ENCODE peak calls at places on chromosomes 12 and 14, in nine cellular contexts. Z, O, U, S, P, V, E, J and R are unnamed samples.

GRCh38 chr12:89244536-89244935 is 107.8 kb downstream of the DUSP6 start:
- DNase-seq in Z (no peak), O (peak; percentile 22), U (peak; percentile 45), S (no peak), P (no peak), V (no peak), E (no peak), J (no peak), R (no peak)

GRCh38 chr14:60722163-60722835 is 1.9 kb downstream of the SIX4 start:
- DNase-seq in Z (no peak), O (peak; percentile 23), U (peak; percentile 58), S (peak; percentile 36), P (no peak), V (no peak), E (no peak), J (peak; percentile 69), R (no peak)

GRCh38 chr12:110002691-110003515 is 3.7 kb downstream of the ANKRD13A start:
- DNase-seq in Z (no peak), O (no peak), U (no peak), S (no peak), P (no peak), V (no peak), E (no peak), J (no peak), R (no peak)

GRCh38 chr14:104929268-104930230 is 4.9 kb downstream of the PLD4 start:
- DNase-seq in Z (no peak), O (no peak), U (no peak), S (no peak), P (no peak), V (no peak), E (no peak), J (no peak), R (no peak)

GRCh38 chr12:54795664-54796063 is 58.7 kb upstream of the MUCL1 start:
- DNase-seq in Z (no peak), O (no peak), U (no peak), S (no peak), P (no peak), V (no peak), E (no peak), J (no peak), R (no peak)

GRCh38 chr12:5509557-5509956 is 77.6 kb downstream of the NTF3 start:
- DNase-seq in Z (no peak), O (no peak), U (no peak), S (no peak), P (no peak), V (no peak), E (no peak), J (no peak), R (no peak)

GRCh38 chr12:47752552-47752951 is 6.1 kb downstream of the RAPGEF3 start:
- DNase-seq in Z (no peak), O (no peak), U (no peak), S (no peak), P (peak; percentile 89), V (no peak), E (no peak), J (no peak), R (no peak)

GRCh38 chr12:27424631-27425230 is 21.8 kb upstream of the SMCO2 start:
- DNase-seq in Z (no peak), O (peak; percentile 42), U (peak; percentile 41), S (peak; percentile 25), P (no peak), V (no peak), E (peak; percentile 21), J (no peak), R (peak; percentile 26)

GRCh38 chr12:2336409-2336829 is 283.6 kb downstream of the CACNA1C start:
- DNase-seq in Z (no peak), O (peak; percentile 93), U (no peak), S (no peak), P (peak; percentile 28), V (no peak), E (no peak), J (no peak), R (peak; percentile 90)

GRCh38 chr12:97960225-97960624 is 497.6 kb downstream of the RMST start:
- DNase-seq in Z (no peak), O (no peak), U (no peak), S (no peak), P (no peak), V (no peak), E (no peak), J (no peak), R (no peak)

GRCh38 chr12:131054345-131055092 is 100.8 kb downstream of the ADGRD1 start:
- DNase-seq in Z (peak; percentile 43), O (no peak), U (no peak), S (no peak), P (no peak), V (no peak), E (no peak), J (peak; percentile 31), R (no peak)

GRCh38 chr14:66268802-66269334 is 217.3 kb upstream of the CCDC196 start:
- DNase-seq in Z (no peak), O (no peak), U (no peak), S (no peak), P (no peak), V (no peak), E (no peak), J (no peak), R (no peak)

GRCh38 chr12:48024735-48025134 is 20.5 kb upstream of the COL2A1 start:
- DNase-seq in Z (no peak), O (no peak), U (no peak), S (no peak), P (no peak), V (no peak), E (no peak), J (no peak), R (no peak)

GRCh38 chr12:79618848-79619404 is 71.8 kb downstream of the PAWR start:
- DNase-seq in Z (no peak), O (no peak), U (no peak), S (no peak), P (peak; percentile 42), V (no peak), E (no peak), J (no peak), R (no peak)

GRCh38 chr14:57611555-57612075 is 118.0 kb upstream of the CCDC198 start:
- DNase-seq in Z (no peak), O (no peak), U (no peak), S (no peak), P (no peak), V (no peak), E (no peak), J (no peak), R (no peak)

GRCh38 chr14:39232554-39233415 is 930 bp upstream of the MIA2 start:
- DNase-seq in Z (no peak), O (peak; percentile 22), U (no peak), S (no peak), P (no peak), V (peak; percentile 52), E (no peak), J (no peak), R (no peak)

GRCh38 chr12:101231626-101232025 is 21.6 kb upstream of the SLC5A8 start:
- DNase-seq in Z (no peak), O (no peak), U (no peak), S (no peak), P (no peak), V (no peak), E (no peak), J (no peak), R (no peak)

GRCh38 chr12:87870061-87870460 is 159.1 kb downstream of the C12orf50 start:
- DNase-seq in Z (no peak), O (no peak), U (no peak), S (no peak), P (no peak), V (no peak), E (no peak), J (no peak), R (peak; percentile 19)

GRCh38 chr12:87870493-87870892 is 158.7 kb downstream of the C12orf50 start:
- DNase-seq in Z (no peak), O (no peak), U (no peak), S (no peak), P (no peak), V (no peak), E (no peak), J (no peak), R (no peak)

GRCh38 chr12:87871061-87871460 is 158.1 kb downstream of the C12orf50 start:
- DNase-seq in Z (no peak), O (no peak), U (no peak), S (no peak), P (no peak), V (no peak), E (no peak), J (no peak), R (no peak)

GRCh38 chr12:87866602-87867292 is 162.5 kb downstream of the C12orf50 start:
- DNase-seq in Z (no peak), O (peak; percentile 16), U (peak; percentile 24), S (no peak), P (no peak), V (no peak), E (no peak), J (no peak), R (no peak)
- TF ChIP-seq CTCF in Z (no peak), O (peak; percentile 50), U (peak; percentile 76), S (no peak), P (peak; percentile 64), V (peak; percentile 33), E (no peak), J (no peak), R (peak; percentile 52)

GRCh38 chr12:122880155-122880605 is 15.7 kb downstream of the VPS37B start:
- DNase-seq in Z (no peak), O (no peak), U (no peak), S (no peak), P (no peak), V (no peak), E (no peak), J (no peak), R (no peak)
- H3K4me3 ChIP-seq in Z (no peak overlapping the region), O (no peak overlapping the region), U (no peak overlapping the region), S (no peak overlapping the region), P (no peak overlapping the region), V (no peak overlapping the region), E (no peak overlapping the region), J (no peak overlapping the region), R (no peak overlapping the region)

GRCh38 chr14:29521526-29522137 is 406.0 kb downstream of the PRKD1 start:
- DNase-seq in Z (no peak), O (peak; percentile 6), U (peak; percentile 3), S (no peak), P (no peak), V (no peak), E (no peak), J (no peak), R (no peak)

GRCh38 chr14:29518335-29518734 is 409.3 kb downstream of the PRKD1 start:
- DNase-seq in Z (no peak), O (no peak), U (no peak), S (no peak), P (no peak), V (no peak), E (no peak), J (no peak), R (no peak)
- TF ChIP-seq CTCF in Z (no peak), O (no peak), U (no peak), S (no peak), P (no peak), V (peak; percentile 19), E (no peak), J (no peak), R (peak; percentile 43)

GRCh38 chr12:106769078-106769477 is 5.4 kb upstream of the RIC8B start:
- DNase-seq in Z (no peak), O (no peak), U (no peak), S (no peak), P (no peak), V (peak; percentile 85), E (no peak), J (no peak), R (no peak)
- H3K4me3 ChIP-seq in Z (no peak overlapping the region), O (no peak overlapping the region), U (no peak overlapping the region), S (no peak overlapping the region), P (no peak overlapping the region), V (no peak overlapping the region), E (no peak overlapping the region), J (no peak overlapping the region), R (no peak overlapping the region)

GRCh38 chr14:55138091-55138490 is 9.0 kb downstream of the LGALS3 start:
- DNase-seq in Z (no peak), O (peak; percentile 22), U (peak; percentile 12), S (no peak), P (no peak), V (no peak), E (no peak), J (no peak), R (no peak)
- TF ChIP-seq CTCF in Z (no peak), O (no peak), U (peak; percentile 61), S (no peak), P (peak; percentile 42), V (no peak), E (no peak), J (no peak), R (peak; percentile 27)